ENCODE peak calls at places on chromosomes 2 and 18, in four cellular contexts. N, A, V and L are unnamed samples.

GRCh38 chr2:5172923-5173322 is 519.3 kb upstream of the SOX11 start:
- DNase-seq in V (no peak), A (no peak), N (no peak), L (no peak)

GRCh38 chr18:57220485-57220884 is 73.6 kb downstream of the BOD1L2 start:
- DNase-seq in N (no peak), V (no peak), A (no peak), L (no peak)

GRCh38 chr2:32495139-32495538 is 132.7 kb upstream of the TTC27 start:
- DNase-seq in A (no peak), N (no peak), V (no peak), L (no peak)

GRCh38 chr2:112646791-112647720 is 1.3 kb downstream of the SLC20A1 start:
- DNase-seq in V (no peak), N (peak; percentile 60), A (no peak), L (peak; percentile 29)

GRCh38 chr18:79912994-79913831 is 38.2 kb downstream of the SLC66A2 start:
- DNase-seq in A (no peak), N (no peak), V (no peak), L (no peak)

GRCh38 chr2:238498188-238498587 is 71.5 kb downstream of the ASB1 start:
- DNase-seq in A (no peak), N (no peak), V (no peak), L (no peak)

GRCh38 chr2:191051825-191052778 is 38.1 kb upstream of the STAT1 start:
- DNase-seq in A (peak; percentile 56), V (peak; percentile 12), N (peak; percentile 43), L (peak; percentile 39)

GRCh38 chr2:66434679-66435548 is at the start of gene MEIS1:
- DNase-seq in V (no peak), A (peak; percentile 91), N (peak; percentile 91), L (peak; percentile 76)

GRCh38 chr2:236001166-236001828 is 166.9 kb downstream of the GBX2 start:
- DNase-seq in A (no peak), V (no peak), N (no peak), L (no peak)

GRCh38 chr2:69689466-69689865 is 45.9 kb upstream of the AAK1 start:
- DNase-seq in N (no peak), A (no peak), V (no peak), L (no peak)

GRCh38 chr2:121128741-121129659 is 156.0 kb downstream of the TFCP2L1 start:
- DNase-seq in V (no peak), A (peak; percentile 45), N (peak; percentile 68), L (peak; percentile 66)

GRCh38 chr2:172588931-172589330 is 33.0 kb downstream of the PDK1 start:
- DNase-seq in V (no peak), A (no peak), N (no peak), L (no peak)

GRCh38 chr2:36520431-36520830 is 77.5 kb downstream of the FEZ2 start:
- DNase-seq in N (no peak), A (no peak), V (no peak), L (no peak)

GRCh38 chr2:65491381-65491903 is 59.0 kb upstream of the SPRED2 start:
- DNase-seq in A (no peak), N (no peak), V (no peak), L (no peak)

GRCh38 chr2:223936862-223937326 is 8.2 kb downstream of the WDFY1 start:
- DNase-seq in N (no peak), V (no peak), A (no peak), L (no peak)

GRCh38 chr2:127570282-127571250 is 35.1 kb downstream of the MYO7B start:
- DNase-seq in V (no peak), N (no peak), A (no peak), L (no peak)

GRCh38 chr2:190277234-190278112 is 42.2 kb downstream of the HIBCH start:
- DNase-seq in N (peak; percentile 66), V (no peak), A (peak; percentile 32), L (peak; percentile 12)

GRCh38 chr18:31661965-31662364 is 22.4 kb downstream of the B4GALT6 start:
- DNase-seq in N (no peak), A (no peak), V (no peak), L (no peak)

GRCh38 chr2:234309431-234309830 is 187.4 kb downstream of the ARL4C start:
- DNase-seq in A (no peak), N (no peak), V (no peak), L (no peak)

GRCh38 chr2:200747668-200748618 is 63.8 kb upstream of the BZW1 start:
- DNase-seq in V (no peak), N (no peak), A (peak; percentile 99), L (peak; percentile 60)

GRCh38 chr18:51163543-51163942 is 33.9 kb downstream of the MEX3C start:
- DNase-seq in V (no peak), N (no peak), A (no peak), L (no peak)

GRCh38 chr2:121234791-121235190 is 50.2 kb downstream of the TFCP2L1 start:
- DNase-seq in A (no peak), N (no peak), V (no peak), L (no peak)

GRCh38 chr2:179715196-179715595 is 146.2 kb downstream of the ZNF385B start:
- DNase-seq in V (no peak), A (no peak), N (no peak), L (no peak)

GRCh38 chr2:100213595-100213994 is 71.2 kb upstream of the AFF3 start:
- DNase-seq in N (no peak), V (no peak), A (no peak), L (no peak)
- TF ChIP-seq SP1 in N (no peak), V (no peak), A (no peak), L (no peak)

GRCh38 chr18:68519341-68519740 is 195.6 kb downstream of the TMX3 start:
- DNase-seq in V (no peak), N (no peak), A (no peak), L (no peak)

DNA sequence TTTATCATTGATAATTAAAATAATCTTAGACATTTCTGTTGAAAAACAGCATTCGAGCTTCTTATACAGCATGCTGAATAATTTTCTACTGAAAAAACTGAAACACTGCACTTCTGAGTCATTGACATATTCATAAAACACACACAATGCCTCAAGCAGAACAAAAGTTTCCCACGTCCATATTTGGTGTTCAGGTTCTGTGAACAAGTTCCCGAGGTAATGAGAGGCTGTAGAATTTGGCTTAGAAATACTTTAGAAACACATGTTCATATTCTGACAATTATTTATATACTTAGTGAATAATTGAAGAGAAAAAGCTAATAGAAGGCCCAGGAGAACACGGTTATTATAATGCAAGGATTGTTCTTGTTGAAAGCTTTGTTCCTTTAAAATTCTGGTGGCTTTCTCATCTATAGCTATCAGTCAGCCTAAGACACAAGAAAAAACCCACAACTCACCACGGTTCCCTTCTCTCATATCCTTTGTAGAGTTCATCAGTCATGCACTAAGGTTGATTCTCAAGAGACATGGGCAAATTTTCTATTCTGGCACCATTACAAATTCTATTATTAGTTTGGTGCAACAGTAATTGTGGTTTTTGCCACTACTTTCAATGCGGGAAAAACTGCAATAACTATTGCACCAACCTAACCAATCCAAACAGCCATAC is 194.4 kb downstream of the TMX3 start:
- DNase-seq in A (no peak), V (no peak), N (no peak), L (no peak)
- TF ChIP-seq FOXM1 in A (no peak), V (no peak), N (no peak), L (no peak)

DNA sequence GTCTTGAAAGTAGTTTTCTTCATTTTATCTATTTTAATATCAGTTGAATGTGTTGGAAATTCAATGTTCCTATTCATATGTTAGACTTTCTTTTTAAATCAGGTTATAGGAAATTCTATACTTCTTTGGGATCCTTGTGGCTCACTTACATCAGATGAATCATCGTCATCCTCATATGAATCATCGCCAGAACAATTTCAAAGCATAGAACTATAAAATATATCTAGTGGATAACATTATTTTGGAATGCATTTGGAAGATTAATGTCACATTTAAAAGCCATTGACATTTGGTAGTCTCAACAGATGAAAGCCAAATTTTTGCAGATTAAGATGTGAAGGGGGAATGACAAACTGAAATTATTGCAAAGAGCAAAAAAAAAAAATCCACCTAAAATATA is 94.1 kb downstream of the FAM161A start:
- DNase-seq in V (no peak), N (no peak), A (no peak), L (no peak)
- TF ChIP-seq SP1 in V (no peak), N (no peak), A (no peak), L (no peak)

GRCh38 chr2:221107424-221107823 is 464.7 kb downstream of the EPHA4 start:
- DNase-seq in A (no peak), N (no peak), V (no peak), L (no peak)

GRCh38 chr2:221102896-221103688 is 469.0 kb downstream of the EPHA4 start:
- DNase-seq in N (no peak), V (no peak), A (no peak), L (no peak)

GRCh38 chr2:221106241-221106640 is 465.9 kb downstream of the EPHA4 start:
- DNase-seq in A (no peak), V (no peak), N (no peak), L (no peak)

GRCh38 chr2:221103930-221104329 is 468.2 kb downstream of the EPHA4 start:
- DNase-seq in A (no peak), V (no peak), N (no peak), L (no peak)

DNA sequence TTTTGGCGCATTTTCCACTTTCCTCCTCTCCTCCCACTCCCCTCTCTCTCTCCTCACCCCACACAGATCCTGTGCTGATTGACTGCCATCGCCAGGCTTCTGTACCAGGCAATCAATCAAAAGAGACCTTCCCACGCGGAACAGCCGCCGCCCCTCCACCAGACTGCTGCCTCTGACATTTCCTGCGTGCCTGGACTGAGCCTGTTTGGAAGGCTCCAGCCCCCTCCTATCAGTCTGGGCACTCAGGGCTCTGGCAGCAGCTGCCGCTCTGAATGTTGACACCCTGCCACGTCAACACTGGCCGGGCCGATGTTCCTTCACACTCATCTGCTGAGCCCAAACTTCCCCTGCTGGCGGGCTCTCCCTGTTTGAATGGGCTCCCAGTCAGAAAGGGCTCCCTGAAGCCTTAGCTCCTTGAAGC is 467.7 kb downstream of the EPHA4 start:
- DNase-seq in V (no peak), N (no peak), A (no peak), L (no peak)
- TF ChIP-seq FOXM1 in V (no peak), N (no peak), A (no peak), L (no peak)

GRCh38 chr2:240855670-240856069 is 13.0 kb upstream of the AGXT start:
- DNase-seq in V (no peak), A (no peak), N (no peak), L (no peak)

GRCh38 chr2:240858871-240859270 is 9.8 kb upstream of the AGXT start:
- DNase-seq in N (no peak), V (no peak), A (no peak), L (no peak)

GRCh38 chr2:240857039-240858008 is 11.3 kb upstream of the AGXT start:
- DNase-seq in A (peak; percentile 94), V (no peak), N (no peak), L (no peak)

GRCh38 chr2:240858321-240858720 is 10.3 kb upstream of the AGXT start:
- DNase-seq in A (no peak), N (no peak), V (no peak), L (no peak)

GRCh38 chr2:240856151-240856980 is 12.3 kb upstream of the AGXT start:
- DNase-seq in A (peak; percentile 87), N (no peak), V (no peak), L (no peak)
- TF ChIP-seq SP1 in A (no peak), N (no peak), V (no peak), L (no peak)

DNA sequence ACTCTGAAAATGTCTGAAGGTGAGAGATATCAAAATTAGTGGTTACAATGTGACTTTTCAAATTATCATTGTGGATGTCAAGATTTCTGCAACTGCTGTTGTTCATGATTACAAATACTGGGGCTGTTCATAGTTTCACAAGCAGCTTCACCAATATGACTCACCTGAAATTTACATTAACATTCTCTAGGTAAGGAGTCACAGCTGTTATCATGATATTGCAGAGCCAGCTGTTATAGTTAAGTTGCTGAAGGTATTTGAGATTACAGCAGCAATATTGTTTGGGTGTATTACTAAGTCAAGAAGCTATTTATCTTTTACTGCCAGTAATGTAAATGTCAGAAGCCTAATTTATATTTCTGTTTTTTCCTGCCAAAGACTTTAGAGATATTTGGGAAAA is 140.0 kb downstream of the MC4R start:
- DNase-seq in V (no peak), N (no peak), A (no peak), L (no peak)
- TF ChIP-seq FOXM1 in V (no peak), N (no peak), A (no peak), L (no peak)